ENCODE peak calls at places on chromosome 16, in seven cellular contexts. T is pancreas, K is PC-9, U is transverse colon, E is thoracic aorta, A is esophagus muscularis mucosa, Q is neural progenitor cell. J is an unnamed sample.

GRCh38 chr16:58044266-58045019 is 18.9 kb downstream of the MMP15 start:
- DNase-seq in T (no peak), K (peak; percentile 11), U (no peak), E (no peak), A (no peak), Q (no peak), J (no peak)

GRCh38 chr16:48153689-48154265 is 2.0 kb downstream of the ABCC12 start:
- DNase-seq in T (no peak), K (no peak), U (no peak), E (no peak), A (no peak), Q (no peak), J (no peak)

GRCh38 chr16:65663774-65664173 is 541.9 kb upstream of the CDH11 start:
- DNase-seq in T (no peak), K (no peak), U (no peak), E (no peak), A (no peak), Q (no peak), J (no peak)

GRCh38 chr16:72291531-72291981 is 119.6 kb upstream of the PMFBP1 start:
- DNase-seq in T (no peak), K (peak; percentile 72), U (no peak), E (no peak), A (no peak), Q (no peak), J (no peak)

GRCh38 chr16:85169333-85170065 is 57.2 kb upstream of the CIBAR2 start:
- DNase-seq in T (peak; percentile 69), K (no peak), U (no peak), E (no peak), A (no peak), Q (peak; percentile 71), J (no peak)

GRCh38 chr16:59210955-59211541 is 476.9 kb upstream of the GOT2 start:
- DNase-seq in T (no peak), K (no peak), U (no peak), E (no peak), A (no peak), Q (peak; percentile 81), J (peak; percentile 58)

GRCh38 chr16:84223456-84223855 is 16.4 kb downstream of the KCNG4 start:
- DNase-seq in T (no peak), K (peak; percentile 68), U (no peak), E (no peak), A (no peak), Q (no peak), J (no peak)

GRCh38 chr16:48133455-48134226 is 22.2 kb downstream of the ABCC12 start:
- DNase-seq in T (no peak), K (no peak), U (no peak), E (no peak), A (no peak), Q (no peak), J (no peak)

GRCh38 chr16:21526923-21527807 is 72.2 kb upstream of the METTL9 start:
- DNase-seq in T (no peak), K (no peak), U (no peak), E (no peak), A (no peak), Q (peak; percentile 24), J (no peak)

GRCh38 chr16:21524068-21524751 is 75.2 kb upstream of the METTL9 start:
- DNase-seq in T (no peak), K (peak; percentile 25), U (no peak), E (no peak), A (no peak), Q (peak; percentile 45), J (no peak)

DNA sequence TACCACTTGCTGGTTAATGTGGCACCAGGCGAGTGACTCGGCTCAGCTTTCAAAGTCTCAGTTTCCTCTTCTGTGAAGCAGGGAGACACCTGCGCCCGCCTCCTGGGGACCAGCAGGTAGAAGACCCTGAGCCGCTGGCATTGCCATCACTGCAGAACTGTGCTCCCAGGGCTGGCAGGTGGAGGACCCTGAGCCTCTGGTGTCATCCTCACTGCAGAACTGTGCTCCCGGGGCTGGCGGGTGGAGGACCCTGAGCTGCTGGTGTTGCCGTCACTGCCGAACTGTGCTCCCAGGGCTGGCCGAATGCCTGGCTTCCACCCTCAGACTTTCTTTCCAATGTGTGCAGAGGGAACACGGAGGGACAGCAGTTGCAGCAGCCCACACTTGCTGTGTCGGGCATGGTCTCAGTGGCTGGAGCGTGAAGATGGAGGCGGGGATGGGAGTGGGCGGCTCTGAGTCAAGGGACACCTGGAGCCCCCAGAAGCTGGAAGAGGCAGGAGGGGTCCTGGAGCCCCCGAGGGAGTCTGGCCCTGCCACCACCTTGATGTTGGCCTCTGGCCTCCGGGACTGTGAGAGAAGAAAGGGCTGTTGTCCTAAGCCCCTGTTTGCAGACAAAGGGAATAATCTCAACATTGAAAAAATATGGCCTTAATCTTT is 75.8 kb upstream of the METTL9 start:
- DNase-seq in T (no peak), K (peak; percentile 32), U (no peak), E (no peak), A (no peak), Q (peak; percentile 11), J (no peak)
- H3K27ac ChIP-seq in T (no peak overlapping the region), K (no peak overlapping the region), U (no peak overlapping the region), E (no peak overlapping the region), A (no peak overlapping the region), Q (no peak overlapping the region), J (no peak overlapping the region)

GRCh38 chr16:1532771-1533170 is 695 bp upstream of the TMEM204 start:
- DNase-seq in T (no peak), K (no peak), U (no peak), E (no peak), A (no peak), Q (no peak), J (no peak)

GRCh38 chr16:1531638-1531910 is 1.9 kb upstream of the TMEM204 start:
- DNase-seq in T (no peak), K (no peak), U (no peak), E (no peak), A (no peak), Q (no peak), J (no peak)

GRCh38 chr16:1533443-1533951 is at the start of gene TMEM204:
- DNase-seq in T (no peak), K (no peak), U (peak; percentile 59), E (no peak), A (no peak), Q (no peak), J (peak; percentile 87)

GRCh38 chr16:1530883-1531637 is 2.4 kb upstream of the TMEM204 start:
- DNase-seq in T (no peak), K (no peak), U (peak; percentile 32), E (no peak), A (no peak), Q (no peak), J (peak; percentile 82)

GRCh38 chr16:1532081-1532760 is 1.2 kb upstream of the TMEM204 start:
- DNase-seq in T (no peak), K (no peak), U (peak; percentile 52), E (no peak), A (no peak), Q (no peak), J (peak; percentile 93)
- H3K27ac ChIP-seq in T (peak overlapping the region; percentile 17), K (no peak overlapping the region), U (peak overlapping the region; percentile 80), E (peak overlapping the region; percentile 96), A (peak overlapping the region; percentile 86), Q (no peak overlapping the region), J (peak overlapping the region; percentile 96)

DNA sequence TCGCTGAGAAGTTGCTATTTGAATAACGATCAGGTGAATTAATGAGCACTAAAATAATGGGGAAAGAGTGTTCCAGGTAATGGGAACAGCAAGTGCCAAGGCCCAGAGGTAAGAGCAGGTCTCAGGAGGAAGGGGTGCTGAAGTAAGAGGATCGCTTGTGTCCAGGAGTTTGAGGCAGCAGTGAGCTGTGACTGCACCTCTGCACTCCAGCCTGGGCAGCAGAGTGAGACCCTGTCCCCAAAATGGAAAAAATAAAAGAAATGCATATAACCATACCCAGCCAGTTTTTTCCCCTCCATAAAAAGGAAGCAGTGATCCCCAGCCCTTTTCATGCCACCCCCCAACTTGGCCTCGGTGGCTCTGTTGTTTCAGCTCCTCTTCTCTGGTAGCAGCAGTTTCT is 16.8 kb upstream of the HAS3 start:
- DNase-seq in T (no peak), K (no peak), U (no peak), E (no peak), A (no peak), Q (no peak), J (no peak)
- H3K27ac ChIP-seq in T (no peak overlapping the region), K (no peak overlapping the region), U (no peak overlapping the region), E (no peak overlapping the region), A (no peak overlapping the region), Q (no peak overlapping the region), J (no peak overlapping the region)

DNA sequence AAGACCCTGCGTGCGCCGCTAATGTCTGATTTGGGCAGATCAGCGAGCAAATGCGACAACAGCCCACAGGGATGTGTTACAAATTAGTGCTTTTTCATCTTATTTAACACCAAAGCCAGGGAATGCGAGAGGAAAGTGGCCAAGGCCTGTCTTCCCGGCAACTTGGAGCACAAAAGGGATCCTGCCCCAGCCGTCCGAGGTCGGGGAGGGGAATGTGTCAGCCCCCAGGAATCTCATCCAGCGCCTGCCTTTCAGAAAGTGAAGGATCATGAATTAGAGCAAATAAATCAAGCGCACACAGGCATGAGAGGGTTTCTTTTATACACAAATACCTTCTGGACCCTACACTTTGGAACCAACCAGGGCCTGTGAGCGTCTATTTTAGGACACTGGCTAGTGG is 248.9 kb downstream of the C16orf95 start:
- DNase-seq in T (no peak), K (no peak), U (no peak), E (no peak), A (no peak), Q (peak; percentile 45), J (no peak)
- H3K27ac ChIP-seq in T (no peak overlapping the region), K (no peak overlapping the region), U (no peak overlapping the region), E (peak overlapping the region; percentile 83), A (no peak overlapping the region), Q (peak overlapping the region; percentile 14), J (no peak overlapping the region)

GRCh38 chr16:12545292-12545610 is 258.4 kb downstream of the CPPED1 start:
- DNase-seq in T (no peak), K (no peak), U (no peak), E (no peak), A (no peak), Q (no peak), J (no peak)
- H3K27ac ChIP-seq in T (no peak overlapping the region), K (no peak overlapping the region), U (no peak overlapping the region), E (no peak overlapping the region), A (no peak overlapping the region), Q (no peak overlapping the region), J (no peak overlapping the region)

DNA sequence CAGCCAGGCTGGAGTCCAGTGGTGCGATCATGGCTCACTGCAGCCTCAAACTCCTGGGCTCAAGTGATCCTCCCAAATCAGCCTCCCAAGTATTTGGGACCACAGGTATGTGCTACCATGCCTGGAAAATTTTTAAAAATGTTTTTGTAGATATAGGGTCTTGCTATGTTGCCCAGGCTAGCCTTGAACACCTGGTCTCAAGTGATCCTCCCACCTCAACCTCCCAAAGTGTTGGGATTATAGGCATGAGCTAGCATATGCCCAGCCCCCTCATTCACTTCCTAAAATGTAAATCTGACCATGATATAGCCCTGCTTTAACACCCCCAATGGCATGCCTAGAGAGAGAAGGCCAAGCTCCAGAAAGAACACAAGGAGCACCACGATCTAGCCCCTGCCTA is 98.6 kb downstream of the NDE1 start:
- DNase-seq in T (no peak), K (no peak), U (no peak), E (no peak), A (no peak), Q (no peak), J (no peak)
- H3K27ac ChIP-seq in T (no peak overlapping the region), K (no peak overlapping the region), U (no peak overlapping the region), E (no peak overlapping the region), A (peak overlapping the region; percentile 74), Q (no peak overlapping the region), J (no peak overlapping the region)

GRCh38 chr16:87222335-87222734 is 94.9 kb downstream of the C16orf95 start:
- DNase-seq in T (no peak), K (no peak), U (no peak), E (no peak), A (no peak), Q (no peak), J (no peak)
- H3K27ac ChIP-seq in T (no peak overlapping the region), K (no peak overlapping the region), U (no peak overlapping the region), E (no peak overlapping the region), A (no peak overlapping the region), Q (no peak overlapping the region), J (no peak overlapping the region)

J was measured in right atrium auricular region.